ENCODE peak calls at places on chromosomes 7 and 10, in ten cellular contexts. P is endodermal cell, X is sigmoid colon, G is thyroid gland, H is MM.1S, Q is retinal pigment epithelial cell, Z is cardiac fibroblast, R is fibroblast of pulmonary artery, A is OCI-LY7, L is SK-N-SH. U is an unnamed sample.

GRCh38 chr7:44104880-44105771 is 981 bp downstream of the AEBP1 start:
- DNase-seq in A (no peak), Q (peak; percentile 82), L (peak; percentile 80), P (peak; percentile 72), X (peak; percentile 82), R (peak; percentile 73), H (no peak), Z (peak; percentile 81), G (peak; percentile 36), U (no peak)

GRCh38 chr7:127816354-127817190 is 164.6 kb downstream of the SND1 start:
- DNase-seq in R (no peak), Q (no peak), P (no peak), H (no peak), L (no peak), X (no peak), G (peak; percentile 40), Z (no peak), A (no peak), U (no peak)

GRCh38 chr10:68301790-68302502 is 29.9 kb upstream of the HNRNPH3 start:
- DNase-seq in Z (peak; percentile 68), A (peak; percentile 87), X (no peak), P (no peak), Q (peak; percentile 29), H (peak; percentile 58), L (peak; percentile 59), R (peak; percentile 71), G (no peak), U (no peak)

GRCh38 chr7:75889826-75890225 is 11.0 kb downstream of the RHBDD2 start:
- DNase-seq in P (no peak), A (no peak), L (no peak), X (no peak), Z (peak; percentile 55), Q (no peak), G (no peak), H (no peak), R (no peak), U (no peak)

GRCh38 chr10:118873080-118873737 is 118.4 kb upstream of the CACUL1 start:
- DNase-seq in A (no peak), R (peak; percentile 53), Q (no peak), Z (peak; percentile 56), X (no peak), H (no peak), G (peak; percentile 79), P (no peak), L (no peak), U (no peak)

GRCh38 chr7:116177009-116177408 is 33.3 kb upstream of the TES start:
- DNase-seq in Q (peak; percentile 70), X (no peak), A (no peak), Z (peak; percentile 36), H (no peak), G (no peak), P (no peak), L (no peak), R (peak; percentile 72), U (no peak)

GRCh38 chr10:78688945-78689935 is 379.5 kb upstream of the ZMIZ1 start:
- DNase-seq in G (peak; percentile 57), H (no peak), A (no peak), R (peak; percentile 7), Z (peak; percentile 54), L (peak; percentile 73), X (peak; percentile 77), Q (no peak), P (peak; percentile 41), U (no peak)

GRCh38 chr10:92356041-92356440 is 65.1 kb downstream of the MARCHF5 start:
- DNase-seq in X (no peak), Z (no peak), P (no peak), A (no peak), R (no peak), Q (no peak), H (no peak), L (no peak), G (no peak), U (no peak)

GRCh38 chr10:118842826-118843624 is 88.3 kb upstream of the CACUL1 start:
- DNase-seq in X (no peak), P (peak; percentile 36), Q (no peak), H (no peak), R (no peak), L (no peak), A (no peak), Z (no peak), G (peak; percentile 57), U (no peak)

GRCh38 chr7:30406664-30407425 is 71.7 kb downstream of the NOD1 start:
- DNase-seq in L (no peak), G (no peak), X (no peak), R (no peak), Q (peak; percentile 24), Z (no peak), A (no peak), P (no peak), H (no peak), U (no peak)

GRCh38 chr10:92419740-92420553 is 129.0 kb downstream of the MARCHF5 start:
- DNase-seq in L (no peak), H (no peak), Z (peak; percentile 66), P (peak; percentile 88), G (peak; percentile 44), A (no peak), X (peak; percentile 67), R (peak; percentile 56), Q (no peak), U (no peak)

GRCh38 chr10:31319602-31320178 is 674 bp downstream of the ZEB1 start:
- DNase-seq in G (no peak), Q (no peak), P (no peak), X (no peak), Z (peak; percentile 17), R (no peak), H (no peak), L (peak; percentile 66), A (peak; percentile 41), U (no peak)

GRCh38 chr10:14208231-14208630 is 122.5 kb downstream of the FRMD4A start:
- DNase-seq in Z (no peak), X (no peak), A (no peak), H (no peak), Q (no peak), L (no peak), R (no peak), P (no peak), G (no peak), U (no peak)

GRCh38 chr7:9453521-9453920 is 1020.1 kb downstream of the NXPH1 start:
- DNase-seq in H (no peak), P (no peak), G (no peak), Z (no peak), A (no peak), R (no peak), X (no peak), Q (no peak), L (no peak), U (no peak)

GRCh38 chr10:126893841-126894240 is 11.4 kb upstream of the DOCK1 start:
- DNase-seq in Q (no peak), R (no peak), P (no peak), H (no peak), A (no peak), G (no peak), X (no peak), L (no peak), Z (no peak), U (no peak)

GRCh38 chr7:101900103-101900502 is 82.7 kb downstream of the CUX1 start:
- DNase-seq in Z (no peak), R (no peak), Q (no peak), H (no peak), A (no peak), X (peak; percentile 80), P (no peak), G (peak; percentile 88), L (peak; percentile 78), U (no peak)
- TF ChIP-seq CTCF in Z (no peak), R (no peak), Q (no peak), H (no peak), A (no peak), X (no peak), P (no peak), G (peak; percentile 36), L (no peak), U (no peak)

GRCh38 chr7:107469836-107470416 is at the start of gene GPR22:
- DNase-seq in A (no peak), Z (no peak), R (no peak), P (no peak), X (no peak), G (no peak), L (no peak), H (no peak), Q (no peak), U (no peak)

GRCh38 chr7:107468824-107469223 is 1.0 kb upstream of the GPR22 start:
- DNase-seq in X (no peak), H (no peak), Q (no peak), R (no peak), L (no peak), G (no peak), Z (no peak), A (no peak), P (no peak), U (no peak)

GRCh38 chr7:107472116-107472515 is 2.3 kb downstream of the GPR22 start:
- DNase-seq in G (no peak), P (no peak), X (no peak), Q (no peak), A (no peak), L (no peak), Z (no peak), R (no peak), H (no peak), U (no peak)

GRCh38 chr7:107473975-107474598 is 4.2 kb downstream of the GPR22 start:
- DNase-seq in X (no peak), L (no peak), G (no peak), P (no peak), H (no peak), Z (no peak), A (no peak), R (no peak), Q (no peak), U (no peak)

GRCh38 chr7:107471292-107472070 is 1.6 kb downstream of the GPR22 start:
- DNase-seq in Q (no peak), L (no peak), A (no peak), R (no peak), X (no peak), G (no peak), Z (no peak), H (no peak), P (no peak), U (no peak)
- H3K4me3 ChIP-seq in Q (no peak overlapping the region), L (peak overlapping the region; percentile 19), A (no peak overlapping the region), R (no peak overlapping the region), X (no peak overlapping the region), G (no peak overlapping the region), Z (no peak overlapping the region), H (no peak overlapping the region), P (no peak overlapping the region), U (no peak overlapping the region)

DNA sequence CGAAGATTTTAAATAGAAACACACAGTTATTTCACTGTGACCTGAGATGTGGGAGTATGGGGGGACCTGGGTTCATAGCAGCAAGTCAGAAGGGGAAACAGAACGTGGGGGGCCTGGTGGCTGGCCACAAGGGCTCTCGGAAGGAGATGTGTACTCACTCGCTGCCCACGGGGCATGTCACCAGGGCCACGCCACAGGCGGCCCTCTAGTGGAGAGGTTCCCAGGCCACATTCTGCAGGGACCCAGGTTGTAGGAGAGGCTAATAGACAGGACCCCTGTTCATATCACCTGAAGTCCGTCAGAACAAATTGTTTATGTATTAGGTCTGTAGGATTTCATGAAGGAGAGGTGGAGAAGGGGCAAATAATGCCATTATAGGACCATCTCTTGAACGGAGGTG is 25.1 kb upstream of the SVOPL start:
- DNase-seq in H (no peak), R (no peak), Q (no peak), G (no peak), P (peak; percentile 65), X (no peak), A (no peak), L (peak; percentile 39), Z (no peak), U (no peak)
- TF ChIP-seq CTCF in H (no peak), R (no peak), Q (peak; percentile 27), G (no peak), P (peak; percentile 65), X (no peak), A (peak; percentile 33), L (no peak), Z (no peak), U (no peak)

GRCh38 chr10:98168147-98168546 is 33.7 kb downstream of the R3HCC1L start:
- DNase-seq in X (no peak), P (no peak), G (no peak), Z (no peak), A (peak; percentile 92), H (no peak), R (no peak), Q (no peak), L (no peak), U (no peak)
- H3K4me3 ChIP-seq in X (no peak overlapping the region), P (no peak overlapping the region), G (no peak overlapping the region), Z (no peak overlapping the region), A (peak overlapping the region; percentile 58), H (no peak overlapping the region), R (no peak overlapping the region), Q (no peak overlapping the region), L (no peak overlapping the region), U (no peak overlapping the region)

U was measured in CD8-positive, alpha-beta T cell.